ENCODE peak calls at places on chromosome 2, in four cellular contexts. F is uterus, E is HCT116, U is heart left ventricle. G is an unnamed sample. For H3K4me1, the result is how much of the 10 kb centered on the place peaks cover.

GRCh38 chr2:86298411-86299390 is 38.7 kb downstream of the REEP1 start:
- DNase-seq in F (no peak), E (no peak), U (no peak), G (no peak)

GRCh38 chr2:99636432-99637034 is 146.7 kb upstream of the REV1 start:
- DNase-seq in F (peak), E (no peak), U (peak), G (peak)

GRCh38 chr2:9473985-9474360 is 378 bp upstream of the IAH1 start:
- DNase-seq in F (peak), E (no peak), U (peak), G (peak)

GRCh38 chr2:128371648-128372345 is 53.1 kb upstream of the HS6ST1 start:
- DNase-seq in F (no peak), E (no peak), U (no peak), G (no peak)

GRCh38 chr2:55887906-55888625 is 35.5 kb downstream of the EFEMP1 start:
- DNase-seq in F (no peak), E (no peak), U (no peak), G (no peak)

GRCh38 chr2:31318360-31319336 is 84.7 kb downstream of the EHD3 start:
- DNase-seq in F (no peak), E (no peak), U (peak), G (peak)

GRCh38 chr2:184644685-184645084 is 46.4 kb downstream of the ZNF804A start:
- DNase-seq in F (no peak), E (peak), U (no peak), G (no peak)

GRCh38 chr2:226782092-226782713 is 17.4 kb downstream of the IRS1 start:
- DNase-seq in F (no peak), E (no peak), U (no peak), G (no peak)

GRCh38 chr2:238243496-238244076 is 3.7 kb upstream of the HES6 start:
- DNase-seq in F (no peak), E (no peak), U (no peak), G (no peak)

GRCh38 chr2:197969391-197969893 is 165.0 kb downstream of the PLCL1 start:
- DNase-seq in F (no peak), E (no peak), U (no peak), G (no peak)

GRCh38 chr2:241777686-241778627 is 1.3 kb downstream of the GAL3ST2 start:
- DNase-seq in F (no peak), E (no peak), U (no peak), G (peak)

GRCh38 chr2:241775223-241776177 is 1.1 kb upstream of the GAL3ST2 start:
- DNase-seq in F (no peak), E (no peak), U (no peak), G (peak)

GRCh38 chr2:241777167-241777685 is 604 bp downstream of the GAL3ST2 start:
- DNase-seq in F (no peak), E (no peak), U (no peak), G (peak)

GRCh38 chr2:241776336-241777166 is at the start of gene GAL3ST2:
- DNase-seq in F (no peak), E (no peak), U (no peak), G (peak)

DNA sequence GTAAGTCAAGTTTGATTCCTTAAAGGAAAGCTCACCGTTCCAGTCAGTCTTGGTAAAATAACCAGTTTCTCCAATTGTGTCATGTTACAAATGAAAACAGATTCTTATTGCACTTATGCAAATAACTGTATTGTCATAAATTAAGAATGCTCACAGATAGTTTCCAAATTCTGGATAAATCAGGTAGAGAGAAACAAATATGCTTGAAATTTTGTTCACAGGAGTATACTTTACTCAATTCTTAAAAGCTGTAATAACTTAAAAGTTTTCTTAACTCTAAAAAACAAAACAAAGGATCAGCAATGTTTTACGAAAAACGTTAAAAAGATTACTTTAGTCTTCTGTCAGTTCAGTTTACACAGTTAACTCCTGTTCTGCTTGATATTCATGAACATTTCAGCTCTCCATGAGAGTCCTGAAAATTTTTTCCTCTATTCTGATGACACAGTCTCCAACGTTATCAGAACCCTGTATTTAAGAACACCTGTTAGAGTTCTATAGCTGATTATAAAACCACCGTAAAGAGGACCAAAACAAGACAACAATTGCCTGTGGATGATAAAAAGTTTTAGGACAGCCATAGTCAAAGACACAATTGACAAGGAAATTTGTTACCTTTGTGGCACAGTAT is 4.4 kb downstream of the GAL3ST2 start:
- DNase-seq in F (no peak), E (no peak), U (no peak), G (no peak)
- H3K4me1 ChIP-seq in F (under half), E (under half), U (under half), G (under half)

DNA sequence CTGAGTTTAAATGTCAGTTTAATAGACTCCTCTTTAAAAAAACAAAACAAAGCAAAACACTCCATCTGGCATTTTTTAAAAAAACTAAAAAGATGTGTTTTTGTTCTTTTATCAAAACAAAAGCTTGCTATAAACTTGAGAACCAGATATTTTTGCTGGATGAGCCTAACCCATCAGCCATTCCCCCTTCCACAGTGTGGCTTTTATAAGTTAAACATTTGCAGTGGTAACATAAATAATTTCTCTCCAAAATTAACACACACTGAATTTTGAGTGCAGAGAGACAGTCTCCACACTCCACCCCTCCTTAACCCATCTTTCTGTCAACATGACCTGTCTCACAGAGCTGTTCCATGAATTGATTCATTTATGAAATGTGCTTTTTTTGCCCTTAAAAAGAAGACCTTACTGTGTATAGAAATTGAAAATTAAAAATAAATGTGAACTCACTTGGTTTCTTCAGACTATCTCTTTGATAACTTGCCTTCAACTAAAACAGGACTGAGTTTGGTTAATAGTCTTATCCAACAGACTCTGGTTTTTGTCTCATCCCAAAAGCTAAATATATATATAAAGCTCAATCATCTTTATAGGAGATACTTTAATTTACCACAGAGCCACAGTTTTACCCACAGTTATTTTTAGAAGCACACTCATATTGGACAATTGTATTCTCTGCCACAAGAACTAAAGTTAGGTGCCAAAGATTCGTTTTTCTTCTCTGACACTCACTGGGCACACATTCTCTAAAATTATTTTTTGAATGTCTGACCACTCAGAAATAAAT is 64.8 kb upstream of the STK39 start:
- DNase-seq in F (no peak), E (no peak), U (no peak), G (no peak)
- TF ChIP-seq CTCF in F (no peak), E (no peak), U (no peak), G (no peak)

DNA sequence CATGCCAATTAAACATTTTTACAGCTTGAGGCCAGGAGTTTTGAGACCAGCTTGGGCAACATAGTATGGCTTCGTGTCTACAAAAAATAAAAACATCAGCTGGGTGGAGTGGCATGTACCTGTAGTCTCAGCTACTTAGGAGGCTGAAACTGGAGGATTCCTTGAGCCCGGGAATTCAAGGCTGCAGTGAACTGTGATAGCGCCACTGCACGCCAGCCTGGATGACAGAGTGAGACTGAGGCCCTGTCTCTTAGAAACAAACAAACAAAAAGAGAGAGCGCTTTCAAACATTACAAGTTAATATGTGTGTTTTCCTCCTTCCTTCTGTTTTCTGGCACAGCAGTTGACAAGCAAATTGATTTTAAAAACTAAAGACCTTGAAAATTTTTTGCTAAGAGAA is 9.9 kb downstream of the EPC2 start:
- DNase-seq in F (no peak), E (no peak), U (no peak), G (no peak)
- H3K4me1 ChIP-seq in F (under half), E (under half), U (half or more), G (under half)

DNA sequence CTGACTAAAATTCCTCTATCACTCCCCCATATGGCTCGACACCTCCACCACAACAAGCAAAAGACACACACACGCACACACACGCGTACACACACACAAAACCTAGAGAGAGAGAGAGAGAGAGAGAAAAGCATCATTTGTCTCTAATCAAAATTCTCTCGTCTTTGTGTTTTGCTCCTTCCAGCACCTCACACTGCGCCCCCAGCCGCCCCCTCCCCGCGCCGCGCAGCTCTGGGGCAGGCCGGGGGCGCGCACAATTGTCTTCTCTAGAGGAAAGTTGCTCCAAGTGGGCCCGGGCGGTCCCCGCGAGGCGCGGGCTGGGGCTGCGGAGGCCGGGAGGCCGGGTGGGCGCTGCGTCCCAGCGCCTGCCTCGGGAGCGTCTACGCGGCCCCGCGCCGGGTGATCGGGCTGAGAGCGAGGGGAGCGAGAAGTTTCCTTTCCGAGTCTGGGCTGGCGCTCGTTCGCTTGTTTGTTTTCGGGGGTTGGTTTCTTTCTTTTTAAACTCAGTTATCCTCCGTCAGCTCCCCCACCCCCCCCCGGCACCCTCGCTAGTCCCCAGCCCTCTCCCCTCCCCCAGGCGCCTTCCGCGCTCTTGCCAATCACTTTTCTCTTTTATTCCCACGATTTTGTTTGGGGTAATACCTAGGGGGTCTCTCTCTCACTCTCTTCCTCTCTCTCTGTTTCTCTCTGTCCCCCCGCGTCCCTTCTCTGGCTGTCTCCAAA is 4.1 kb downstream of the ZEB2 start:
- DNase-seq in F (peak), E (no peak), U (peak), G (peak)
- TF ChIP-seq CTCF in F (no peak), E (no peak), U (no peak), G (no peak)

DNA sequence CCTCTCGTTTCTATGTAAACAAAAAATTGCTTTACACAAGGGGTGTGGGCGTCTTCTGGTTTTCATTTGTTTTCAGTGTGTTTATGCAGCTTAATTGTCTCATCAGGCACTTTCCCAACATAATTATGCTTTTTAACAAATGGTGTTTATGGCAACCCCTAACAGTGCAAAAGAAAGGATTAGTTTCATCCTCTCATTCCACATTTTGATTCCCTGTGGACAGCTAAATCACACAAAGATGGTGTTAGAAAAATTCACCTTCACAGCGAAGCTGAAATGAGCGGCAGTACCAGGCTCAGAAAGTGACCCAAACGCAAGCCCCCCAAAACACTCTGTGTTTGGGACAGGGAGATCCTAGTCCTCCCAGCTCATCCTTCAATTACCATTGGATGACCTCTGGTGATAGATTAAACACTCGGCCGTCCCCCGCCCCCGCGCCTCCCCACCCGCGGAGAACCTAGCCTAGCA is 708 bp downstream of the FTCDNL1 start:
- DNase-seq in F (no peak), E (no peak), U (no peak), G (no peak)
- H3K4me1 ChIP-seq in F (under half), E (under half), U (under half), G (under half)

DNA sequence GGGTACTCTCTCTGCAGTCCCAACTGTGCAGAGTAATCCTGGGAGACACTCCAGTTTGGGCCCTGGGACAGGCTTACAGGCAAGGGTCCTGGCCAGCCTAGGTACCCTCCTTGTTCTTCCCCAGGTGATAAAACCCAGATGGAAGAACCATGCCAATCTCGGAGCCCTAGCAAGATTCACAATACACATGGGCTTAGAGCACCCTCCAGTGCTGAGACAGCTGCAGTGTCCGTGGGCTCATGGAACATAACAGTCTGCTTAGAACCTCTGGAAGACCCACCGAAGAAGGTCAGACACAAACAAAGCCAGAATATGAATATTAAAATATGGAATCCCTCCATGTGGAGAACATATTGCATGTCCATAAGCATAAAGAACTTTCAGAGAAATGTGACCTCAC is 568.1 kb downstream of the KCNJ3 start:
- DNase-seq in F (no peak), E (no peak), U (no peak), G (no peak)
- TF ChIP-seq CTCF in F (no peak), E (peak), U (no peak), G (no peak)

G was measured in mucosa of descending colon.